ENCODE peak calls at places on chromosomes 5 and 9, in eight cellular contexts. E is CD14-positive monocyte, C is heart right ventricle, Y is neural crest cell, T is AG04449, H is OCI-LY7, V is HepG2, Z is right lobe of liver. R is an unnamed sample.

GRCh38 chr5:147452137-147452838 is 57.6 kb downstream of the DPYSL3 start:
- DNase-seq in E (no peak), C (no peak), Y (no peak), T (no peak), H (no peak), V (no peak), Z (no peak), R (no peak)

GRCh38 chr9:124665391-124666058 is 105.6 kb downstream of the NR6A1 start:
- DNase-seq in E (no peak), C (no peak), Y (no peak), T (peak; percentile 23), H (no peak), V (peak; percentile 88), Z (no peak), R (no peak)

GRCh38 chr9:124283232-124283814 is 25.6 kb downstream of the NEK6 start:
- DNase-seq in E (no peak), C (no peak), Y (no peak), T (no peak), H (no peak), V (no peak), Z (no peak), R (no peak)

GRCh38 chr5:58071566-58071965 is 388.3 kb downstream of the PLK2 start:
- DNase-seq in E (no peak), C (peak; percentile 33), Y (peak; percentile 8), T (no peak), H (no peak), V (no peak), Z (peak; percentile 35), R (no peak)

GRCh38 chr9:126523621-126524111 is 90.1 kb upstream of the LMX1B start:
- DNase-seq in E (peak; percentile 82), C (no peak), Y (no peak), T (no peak), H (no peak), V (no peak), Z (no peak), R (no peak)

GRCh38 chr5:74054139-74054538 is 428.1 kb downstream of the ARHGEF28 start:
- DNase-seq in E (no peak), C (no peak), Y (no peak), T (no peak), H (no peak), V (no peak), Z (no peak), R (peak; percentile 19)

GRCh38 chr5:122788371-122788770 is 13.5 kb downstream of the SNX2 start:
- DNase-seq in E (no peak), C (no peak), Y (no peak), T (no peak), H (no peak), V (no peak), Z (no peak), R (no peak)

GRCh38 chr5:139676951-139677367 is 28.8 kb downstream of the CXXC5 start:
- DNase-seq in E (no peak), C (no peak), Y (peak; percentile 69), T (no peak), H (no peak), V (no peak), Z (no peak), R (no peak)

GRCh38 chr9:132557768-132558167 is 24.6 kb upstream of the BARHL1 start:
- DNase-seq in E (no peak), C (no peak), Y (no peak), T (no peak), H (no peak), V (no peak), Z (no peak), R (no peak)

GRCh38 chr9:86655147-86655546 is 292.2 kb downstream of the GAS1 start:
- DNase-seq in E (no peak), C (no peak), Y (no peak), T (no peak), H (no peak), V (no peak), Z (no peak), R (no peak)

GRCh38 chr5:42516282-42517042 is 93.2 kb downstream of the GHR start:
- DNase-seq in E (no peak), C (no peak), Y (no peak), T (no peak), H (no peak), V (peak; percentile 63), Z (no peak), R (no peak)

DNA sequence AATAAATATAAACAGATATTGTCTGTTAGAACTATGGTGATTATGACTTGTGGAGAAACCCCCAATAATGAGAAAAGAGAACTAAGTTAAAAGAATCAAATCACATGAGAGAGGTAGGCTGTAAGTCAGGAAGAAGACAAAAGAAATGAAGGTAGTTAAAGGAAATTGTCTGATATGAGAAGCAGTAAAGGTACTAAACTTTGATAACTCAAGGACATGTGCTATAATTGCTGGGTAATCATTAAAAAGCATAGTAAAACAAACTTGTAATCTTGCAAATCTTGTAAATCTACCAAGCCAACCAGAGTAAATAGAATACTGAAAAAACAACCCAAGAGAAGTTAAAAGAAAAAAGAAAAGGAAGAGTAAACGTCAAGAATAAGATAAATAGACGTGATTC is 207.0 kb upstream of the CTNND2 start:
- DNase-seq in E (no peak), C (no peak), Y (no peak), T (no peak), H (no peak), V (no peak), Z (no peak), R (no peak)
- TF ChIP-seq CTCF in E (no peak), C (no peak), Y (no peak), T (no peak), H (no peak), V (no peak), Z (no peak), R (no peak)

GRCh38 chr5:5419291-5420210 is 2.9 kb upstream of the ICE1 start:
- DNase-seq in E (no peak), C (no peak), Y (no peak), T (peak; percentile 41), H (peak; percentile 27), V (peak; percentile 52), Z (no peak), R (peak; percentile 63)
- TF ChIP-seq CTCF in E (peak; percentile 32), C (peak; percentile 67), Y (peak; percentile 87), T (peak; percentile 54), H (peak; percentile 78), V (peak; percentile 78), Z (peak; percentile 61), R (peak; percentile 80)

DNA sequence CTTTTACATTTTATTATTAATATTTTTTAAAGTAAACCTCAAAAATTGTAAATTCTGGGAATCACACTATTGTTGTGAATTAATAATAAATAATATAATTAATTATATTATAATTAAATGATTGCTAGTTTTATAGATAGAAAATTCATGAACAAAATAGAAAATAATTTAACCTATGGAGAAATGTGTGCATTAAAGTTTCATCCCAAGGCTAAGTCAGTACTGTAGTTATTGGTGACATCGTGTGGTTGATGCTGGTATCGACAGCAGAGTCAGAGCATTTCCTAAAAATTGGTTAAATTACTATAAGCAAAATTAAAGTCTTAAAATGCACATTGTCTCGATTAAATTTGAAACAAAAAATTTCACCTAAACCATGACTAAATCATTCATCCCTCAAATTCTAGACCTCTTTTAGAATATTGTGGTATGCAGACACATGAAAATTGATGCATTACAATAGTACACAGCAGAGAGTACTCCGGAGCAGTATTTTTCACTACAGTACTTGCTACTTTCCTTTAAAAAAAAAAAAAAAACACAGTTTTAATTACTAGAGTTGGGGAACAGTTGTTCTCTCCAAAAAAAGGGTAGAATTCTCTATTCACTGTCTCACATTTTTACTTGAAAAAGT is 73.9 kb downstream of the RORB start:
- DNase-seq in E (no peak), C (no peak), Y (peak; percentile 21), T (no peak), H (peak; percentile 29), V (peak; percentile 15), Z (no peak), R (peak; percentile 14)
- TF ChIP-seq CTCF in E (peak; percentile 75), C (peak; percentile 58), Y (peak; percentile 89), T (peak; percentile 55), H (peak; percentile 86), V (peak; percentile 62), Z (peak; percentile 62), R (peak; percentile 81)

GRCh38 chr9:137176302-137177182 is 4.7 kb upstream of the TMEM210 start:
- DNase-seq in E (no peak), C (no peak), Y (no peak), T (no peak), H (peak; percentile 57), V (peak; percentile 49), Z (no peak), R (no peak)

GRCh38 chr9:137173795-137174664 is 2.2 kb upstream of the TMEM210 start:
- DNase-seq in E (no peak), C (no peak), Y (no peak), T (no peak), H (no peak), V (no peak), Z (no peak), R (no peak)

GRCh38 chr9:137175345-137175961 is 3.6 kb upstream of the TMEM210 start:
- DNase-seq in E (no peak), C (no peak), Y (no peak), T (no peak), H (no peak), V (no peak), Z (no peak), R (no peak)

GRCh38 chr9:137172907-137173794 is 1.3 kb upstream of the TMEM210 start:
- DNase-seq in E (no peak), C (no peak), Y (no peak), T (no peak), H (no peak), V (no peak), Z (no peak), R (no peak)

DNA sequence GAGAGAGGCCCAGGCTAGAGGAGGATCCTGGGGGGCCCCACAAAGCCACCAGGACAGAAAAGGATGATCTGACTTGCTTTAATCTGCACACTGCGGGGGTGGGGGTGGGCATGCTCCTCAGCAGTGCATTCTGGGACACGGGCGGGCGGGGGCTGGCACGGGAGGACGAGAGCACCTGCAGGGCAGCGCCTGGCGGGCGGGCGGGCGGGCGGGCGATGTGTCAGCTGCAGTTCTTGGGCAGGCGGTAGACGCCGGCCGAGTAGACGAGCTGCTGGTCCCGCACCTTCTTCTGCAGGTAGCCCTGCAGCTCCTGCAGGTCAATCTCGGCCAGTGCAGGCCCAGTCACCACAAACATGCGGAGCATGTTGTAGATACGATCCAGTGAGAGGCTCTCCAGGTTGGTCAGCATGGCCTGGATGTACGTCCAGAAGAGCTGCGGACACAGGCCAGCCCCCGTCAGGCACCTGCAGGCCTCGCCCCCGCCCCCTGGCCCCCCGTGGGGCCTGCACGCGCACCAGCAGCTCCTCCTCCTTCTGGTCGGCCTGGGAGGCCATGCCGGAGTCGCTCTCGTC is 3.0 kb upstream of the TMEM210 start:
- DNase-seq in E (no peak), C (no peak), Y (no peak), T (no peak), H (no peak), V (no peak), Z (no peak), R (no peak)
- TF ChIP-seq CTCF in E (no peak), C (no peak), Y (no peak), T (no peak), H (no peak), V (no peak), Z (no peak), R (no peak)

GRCh38 chr5:109290231-109290630 is 119.5 kb downstream of the PJA2 start:
- DNase-seq in E (no peak), C (no peak), Y (no peak), T (no peak), H (no peak), V (no peak), Z (no peak), R (no peak)

GRCh38 chr5:109291090-109291489 is 118.7 kb downstream of the PJA2 start:
- DNase-seq in E (no peak), C (no peak), Y (no peak), T (no peak), H (no peak), V (no peak), Z (no peak), R (no peak)
- TF ChIP-seq CTCF in E (no peak), C (no peak), Y (no peak), T (no peak), H (no peak), V (peak; percentile 62), Z (no peak), R (no peak)

R was measured in D721Med.